ENCODE peak calls at places on chromosomes 2 and 18, in five cellular contexts. One of them, this sample, is unnamed.

GRCh38 chr2:71358931-71359671 is 27.5 kb downstream of the ZNF638 start:
- DNase-seq in colonic mucosa: no peak
- DNase-seq in heart left ventricle: no peak
- DNase-seq in sigmoid colon: no peak
- DNase-seq in right lobe of liver: no peak
- DNase-seq in this sample: peak; percentile 10

GRCh38 chr18:72826736-72827135 is 41.1 kb downstream of the NETO1 start:
- DNase-seq in sigmoid colon: no peak
- DNase-seq in heart left ventricle: no peak
- DNase-seq in right lobe of liver: no peak
- DNase-seq in colonic mucosa: no peak
- DNase-seq in this sample: no peak

GRCh38 chr18:74733592-74733991 is 135.9 kb downstream of the ZNF407 start:
- DNase-seq in colonic mucosa: no peak
- DNase-seq in right lobe of liver: no peak
- DNase-seq in sigmoid colon: no peak
- DNase-seq in heart left ventricle: no peak
- DNase-seq in this sample: no peak

GRCh38 chr2:165698621-165698946 is 95.5 kb downstream of the GALNT3 start:
- DNase-seq in heart left ventricle: peak; percentile 25
- DNase-seq in colonic mucosa: peak; percentile 36
- DNase-seq in sigmoid colon: no peak
- DNase-seq in right lobe of liver: no peak
- DNase-seq in this sample: peak; percentile 20

GRCh38 chr2:187875271-187875670 is 321.0 kb upstream of the TFPI start:
- DNase-seq in heart left ventricle: no peak
- DNase-seq in right lobe of liver: no peak
- DNase-seq in colonic mucosa: no peak
- DNase-seq in sigmoid colon: no peak
- DNase-seq in this sample: no peak

GRCh38 chr2:219912530-219912929 is 285.1 kb downstream of the SLC4A3 start:
- DNase-seq in colonic mucosa: no peak
- DNase-seq in heart left ventricle: no peak
- DNase-seq in right lobe of liver: no peak
- DNase-seq in sigmoid colon: peak; percentile 69
- DNase-seq in this sample: peak; percentile 3

GRCh38 chr2:219302412-219302968 is 6.7 kb downstream of the PTPRN start:
- DNase-seq in heart left ventricle: no peak
- DNase-seq in right lobe of liver: no peak
- DNase-seq in sigmoid colon: no peak
- DNase-seq in colonic mucosa: no peak
- DNase-seq in this sample: no peak

GRCh38 chr2:46197672-46198071 is 99.5 kb upstream of the EPAS1 start:
- DNase-seq in heart left ventricle: no peak
- DNase-seq in colonic mucosa: no peak
- DNase-seq in sigmoid colon: no peak
- DNase-seq in right lobe of liver: no peak
- DNase-seq in this sample: no peak

GRCh38 chr2:196274387-196274809 is 103.0 kb upstream of the STK17B start:
- DNase-seq in heart left ventricle: peak; percentile 30
- DNase-seq in colonic mucosa: peak; percentile 31
- DNase-seq in right lobe of liver: no peak
- DNase-seq in sigmoid colon: no peak
- DNase-seq in this sample: no peak

GRCh38 chr2:144458536-144458935 is 61.4 kb downstream of the ZEB2 start:
- DNase-seq in heart left ventricle: no peak
- DNase-seq in sigmoid colon: no peak
- DNase-seq in right lobe of liver: no peak
- DNase-seq in colonic mucosa: no peak
- DNase-seq in this sample: no peak

GRCh38 chr2:186995092-186995491 is 146.1 kb upstream of the ZSWIM2 start:
- DNase-seq in right lobe of liver: no peak
- DNase-seq in colonic mucosa: no peak
- DNase-seq in sigmoid colon: no peak
- DNase-seq in heart left ventricle: no peak
- DNase-seq in this sample: no peak

GRCh38 chr2:235639387-235639786 is 145.5 kb downstream of the AGAP1 start:
- DNase-seq in right lobe of liver: no peak
- DNase-seq in colonic mucosa: peak; percentile 52
- DNase-seq in heart left ventricle: peak; percentile 80
- DNase-seq in sigmoid colon: peak; percentile 96
- DNase-seq in this sample: peak; percentile 10

GRCh38 chr2:237291138-237291792 is 122.7 kb downstream of the COL6A3 start:
- DNase-seq in sigmoid colon: peak; percentile 99
- DNase-seq in right lobe of liver: peak; percentile 86
- DNase-seq in colonic mucosa: peak; percentile 92
- DNase-seq in heart left ventricle: peak; percentile 99
- DNase-seq in this sample: peak; percentile 82

GRCh38 chr2:238143239-238143951 is 4.9 kb downstream of the KLHL30 start:
- DNase-seq in right lobe of liver: no peak
- DNase-seq in heart left ventricle: peak; percentile 64
- DNase-seq in sigmoid colon: no peak
- DNase-seq in colonic mucosa: no peak
- DNase-seq in this sample: no peak

GRCh38 chr2:235668782-235669181 is 174.9 kb downstream of the AGAP1 start:
- DNase-seq in right lobe of liver: no peak
- DNase-seq in heart left ventricle: no peak
- DNase-seq in colonic mucosa: no peak
- DNase-seq in sigmoid colon: no peak
- DNase-seq in this sample: peak; percentile 25

GRCh38 chr2:108367776-108368175 is 10.0 kb upstream of the SULT1C4 start:
- DNase-seq in colonic mucosa: no peak
- DNase-seq in heart left ventricle: no peak
- DNase-seq in right lobe of liver: no peak
- DNase-seq in sigmoid colon: no peak
- DNase-seq in this sample: no peak

GRCh38 chr18:3995476-3996102 is 459.5 kb downstream of the DLGAP1 start:
- DNase-seq in heart left ventricle: peak; percentile 30
- DNase-seq in colonic mucosa: peak; percentile 62
- DNase-seq in right lobe of liver: peak; percentile 56
- DNase-seq in sigmoid colon: no peak
- DNase-seq in this sample: peak; percentile 38

GRCh38 chr2:148704247-148704646 is 59.7 kb downstream of the EPC2 start:
- DNase-seq in right lobe of liver: no peak
- DNase-seq in heart left ventricle: no peak
- DNase-seq in sigmoid colon: no peak
- DNase-seq in colonic mucosa: no peak
- DNase-seq in this sample: no peak

GRCh38 chr2:234982096-234982834 is 30.4 kb downstream of the SH3BP4 start:
- DNase-seq in heart left ventricle: no peak
- DNase-seq in right lobe of liver: no peak
- DNase-seq in colonic mucosa: no peak
- DNase-seq in sigmoid colon: no peak
- DNase-seq in this sample: no peak

GRCh38 chr2:156625360-156625995 is 189.3 kb downstream of the GPD2 start:
- DNase-seq in sigmoid colon: no peak
- DNase-seq in colonic mucosa: no peak
- DNase-seq in heart left ventricle: peak; percentile 49
- DNase-seq in right lobe of liver: no peak
- DNase-seq in this sample: no peak

GRCh38 chr18:8948471-8949149 is 153.9 kb upstream of the NDUFV2 start:
- DNase-seq in sigmoid colon: no peak
- DNase-seq in colonic mucosa: no peak
- DNase-seq in heart left ventricle: no peak
- DNase-seq in right lobe of liver: no peak
- DNase-seq in this sample: peak; percentile 98

GRCh38 chr2:238726670-238727584 is 121.0 kb upstream of the TWIST2 start:
- DNase-seq in right lobe of liver: no peak
- DNase-seq in colonic mucosa: no peak
- DNase-seq in sigmoid colon: no peak
- DNase-seq in heart left ventricle: no peak
- DNase-seq in this sample: no peak

GRCh38 chr2:172672999-172673726 is 62.5 kb upstream of the RAPGEF4 start:
- DNase-seq in right lobe of liver: peak; percentile 68
- DNase-seq in colonic mucosa: peak; percentile 75
- DNase-seq in heart left ventricle: no peak
- DNase-seq in sigmoid colon: no peak
- DNase-seq in this sample: peak; percentile 83

GRCh38 chr18:39647627-39648502 is 2082.3 kb upstream of the CELF4 start:
- DNase-seq in sigmoid colon: no peak
- DNase-seq in right lobe of liver: no peak
- DNase-seq in colonic mucosa: no peak
- DNase-seq in heart left ventricle: no peak
- DNase-seq in this sample: peak; percentile 68

GRCh38 chr2:64876137-64876647 is 113.0 kb upstream of the SLC1A4 start:
- DNase-seq in right lobe of liver: peak; percentile 23
- DNase-seq in colonic mucosa: peak; percentile 63
- DNase-seq in sigmoid colon: no peak
- DNase-seq in heart left ventricle: no peak
- DNase-seq in this sample: peak; percentile 85

GRCh38 chr2:66264354-66264753 is 170.6 kb upstream of the MEIS1 start:
- DNase-seq in heart left ventricle: no peak
- DNase-seq in right lobe of liver: no peak
- DNase-seq in sigmoid colon: no peak
- DNase-seq in colonic mucosa: no peak
- DNase-seq in this sample: no peak

GRCh38 chr2:218703341-218703740 is 7.3 kb upstream of the TTLL4 start:
- DNase-seq in colonic mucosa: no peak
- DNase-seq in heart left ventricle: no peak
- DNase-seq in sigmoid colon: no peak
- DNase-seq in right lobe of liver: no peak
- DNase-seq in this sample: no peak

GRCh38 chr18:37537868-37538525 is 27.6 kb downstream of the CELF4 start:
- DNase-seq in right lobe of liver: peak; percentile 74
- DNase-seq in heart left ventricle: peak; percentile 78
- DNase-seq in colonic mucosa: peak; percentile 58
- DNase-seq in sigmoid colon: peak; percentile 76
- DNase-seq in this sample: peak; percentile 18

GRCh38 chr2:156845806-156846558 is 409.8 kb downstream of the GPD2 start:
- DNase-seq in right lobe of liver: no peak
- DNase-seq in colonic mucosa: no peak
- DNase-seq in heart left ventricle: no peak
- DNase-seq in sigmoid colon: no peak
- DNase-seq in this sample: peak; percentile 54

GRCh38 chr2:191299866-191300265 is 54.7 kb downstream of the MYO1B start:
- DNase-seq in right lobe of liver: no peak
- DNase-seq in heart left ventricle: no peak
- DNase-seq in colonic mucosa: no peak
- DNase-seq in sigmoid colon: no peak
- DNase-seq in this sample: no peak

GRCh38 chr2:191298306-191298705 is 53.1 kb downstream of the MYO1B start:
- DNase-seq in right lobe of liver: no peak
- DNase-seq in sigmoid colon: no peak
- DNase-seq in heart left ventricle: no peak
- DNase-seq in colonic mucosa: no peak
- DNase-seq in this sample: no peak

GRCh38 chr2:191296083-191297006 is 51.1 kb downstream of the MYO1B start:
- DNase-seq in colonic mucosa: no peak
- DNase-seq in sigmoid colon: no peak
- DNase-seq in right lobe of liver: no peak
- DNase-seq in heart left ventricle: no peak
- DNase-seq in this sample: no peak

GRCh38 chr2:191297031-191297430 is 51.8 kb downstream of the MYO1B start:
- DNase-seq in sigmoid colon: no peak
- DNase-seq in colonic mucosa: no peak
- DNase-seq in right lobe of liver: no peak
- DNase-seq in heart left ventricle: no peak
- DNase-seq in this sample: no peak

DNA sequence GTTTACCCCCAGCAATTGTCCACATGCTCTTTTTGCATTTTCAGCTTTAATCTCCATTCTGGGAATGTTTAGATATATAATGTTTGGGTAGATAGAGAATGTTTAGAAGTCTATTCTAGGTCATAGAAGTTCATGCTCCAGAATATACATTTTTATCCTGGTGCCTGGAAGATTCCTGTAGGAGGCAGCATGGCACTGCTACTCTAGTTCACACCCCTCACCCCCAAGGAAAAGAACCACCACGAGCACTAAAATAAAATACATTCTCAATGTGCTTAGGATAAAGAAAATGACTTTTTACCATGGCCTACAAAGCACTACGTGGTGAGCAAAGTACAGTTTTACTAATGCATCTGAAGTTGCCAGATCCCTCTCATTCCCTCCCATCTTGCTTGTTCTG is 53.8 kb downstream of the MYO1B start:
- DNase-seq in heart left ventricle: no peak
- DNase-seq in right lobe of liver: no peak
- DNase-seq in sigmoid colon: no peak
- DNase-seq in colonic mucosa: no peak
- DNase-seq in this sample: no peak
- TF ChIP-seq CTCF in heart left ventricle: no peak
- TF ChIP-seq CTCF in right lobe of liver: no peak
- TF ChIP-seq CTCF in sigmoid colon: no peak
- TF ChIP-seq CTCF in colonic mucosa: no peak
- TF ChIP-seq CTCF in this sample: peak; percentile 53

GRCh38 chr2:30147715-30148611 is 1.2 kb downstream of the YPEL5 start:
- DNase-seq in sigmoid colon: peak; percentile 91
- DNase-seq in colonic mucosa: peak; percentile 80
- DNase-seq in heart left ventricle: peak; percentile 89
- DNase-seq in right lobe of liver: peak; percentile 87
- DNase-seq in this sample: no peak
- H3K4me1 ChIP-seq in sigmoid colon: peaks cover 48% of the 10 kb centered on the region
- H3K4me1 ChIP-seq in colonic mucosa: peaks cover 10% of the 10 kb centered on the region
- H3K4me1 ChIP-seq in heart left ventricle: peaks cover 22% of the 10 kb centered on the region
- H3K4me1 ChIP-seq in right lobe of liver: peaks cover 8% of the 10 kb centered on the region
- H3K4me1 ChIP-seq in this sample: peaks cover 30% of the 10 kb centered on the region

DNA sequence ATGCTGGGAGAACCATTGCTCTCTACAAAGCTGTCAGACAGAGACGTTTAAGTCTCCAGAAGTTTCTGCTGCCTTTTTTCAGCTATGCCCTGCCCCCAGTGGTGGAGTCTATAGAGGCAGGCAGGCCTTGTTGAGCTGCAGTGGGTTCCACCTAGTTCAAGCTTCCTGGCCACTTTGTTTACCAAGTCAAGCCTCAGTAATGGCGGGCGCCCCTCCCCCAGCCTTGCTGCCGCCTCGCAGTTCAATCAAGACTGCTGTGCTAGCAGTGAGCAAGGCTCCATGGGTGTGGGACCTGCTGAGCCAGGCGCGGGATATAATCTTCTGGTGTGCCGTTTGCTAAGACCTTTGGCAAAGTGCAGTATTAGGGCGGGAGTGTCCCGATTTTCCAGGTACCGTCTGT is 52.7 kb upstream of the SCYGR2 start:
- DNase-seq in colonic mucosa: no peak
- DNase-seq in sigmoid colon: no peak
- DNase-seq in heart left ventricle: no peak
- DNase-seq in right lobe of liver: no peak
- DNase-seq in this sample: no peak
- TF ChIP-seq CTCF in colonic mucosa: no peak
- TF ChIP-seq CTCF in sigmoid colon: no peak
- TF ChIP-seq CTCF in heart left ventricle: no peak
- TF ChIP-seq CTCF in right lobe of liver: peak; percentile 7
- TF ChIP-seq CTCF in this sample: peak; percentile 32

GRCh38 chr2:226766352-226767055 is 33.1 kb downstream of the IRS1 start:
- DNase-seq in colonic mucosa: no peak
- DNase-seq in right lobe of liver: no peak
- DNase-seq in sigmoid colon: no peak
- DNase-seq in heart left ventricle: no peak
- DNase-seq in this sample: no peak

GRCh38 chr2:226761195-226761583 is 38.4 kb downstream of the IRS1 start:
- DNase-seq in sigmoid colon: no peak
- DNase-seq in colonic mucosa: no peak
- DNase-seq in right lobe of liver: no peak
- DNase-seq in heart left ventricle: no peak
- DNase-seq in this sample: no peak

GRCh38 chr2:226759768-226760167 is 39.9 kb downstream of the IRS1 start:
- DNase-seq in right lobe of liver: no peak
- DNase-seq in colonic mucosa: no peak
- DNase-seq in heart left ventricle: peak; percentile 59
- DNase-seq in sigmoid colon: no peak
- DNase-seq in this sample: no peak

GRCh38 chr2:226760412-226761194 is 39.0 kb downstream of the IRS1 start:
- DNase-seq in sigmoid colon: no peak
- DNase-seq in heart left ventricle: peak; percentile 44
- DNase-seq in colonic mucosa: no peak
- DNase-seq in right lobe of liver: peak; percentile 68
- DNase-seq in this sample: peak; percentile 93

GRCh38 chr2:226763320-226763719 is 36.3 kb downstream of the IRS1 start:
- DNase-seq in colonic mucosa: no peak
- DNase-seq in sigmoid colon: no peak
- DNase-seq in heart left ventricle: no peak
- DNase-seq in right lobe of liver: no peak
- DNase-seq in this sample: peak; percentile 85
- H3K4me1 ChIP-seq in colonic mucosa: no peaks in the 10 kb centered on the region
- H3K4me1 ChIP-seq in sigmoid colon: peaks cover 69% of the 10 kb centered on the region
- H3K4me1 ChIP-seq in heart left ventricle: peaks cover 32% of the 10 kb centered on the region
- H3K4me1 ChIP-seq in right lobe of liver: no peaks in the 10 kb centered on the region
- H3K4me1 ChIP-seq in this sample: peaks cover 12% of the 10 kb centered on the region

This sample was measured in foreskin keratinocyte.